ENCODE peak calls at places on chromosomes 16 and 17, in eight cellular contexts. One of them, this sample, is unnamed. For H3K36me3, the result is how much of the 10 kb centered on the place peaks cover.

GRCh38 chr16:85184404-85184803 is 72.1 kb upstream of the CIBAR2 start:
- DNase-seq in transverse colon: no peak
- DNase-seq in body of pancreas: no peak
- DNase-seq in Peyer's patch: no peak
- DNase-seq in vagina: no peak
- DNase-seq in uterus: no peak
- DNase-seq in breast epithelium: no peak
- DNase-seq in spleen: no peak
- DNase-seq in this sample: no peak

GRCh38 chr17:33240397-33240796 is 52.7 kb downstream of the ASIC2 start:
- DNase-seq in transverse colon: no peak
- DNase-seq in body of pancreas: no peak
- DNase-seq in Peyer's patch: no peak
- DNase-seq in vagina: no peak
- DNase-seq in uterus: no peak
- DNase-seq in breast epithelium: no peak
- DNase-seq in spleen: no peak
- DNase-seq in this sample: no peak

GRCh38 chr17:40452074-40452787 is 9.0 kb downstream of the IGFBP4 start:
- DNase-seq in transverse colon: no peak
- DNase-seq in body of pancreas: peak
- DNase-seq in Peyer's patch: no peak
- DNase-seq in vagina: no peak
- DNase-seq in uterus: peak
- DNase-seq in breast epithelium: no peak
- DNase-seq in spleen: no peak
- DNase-seq in this sample: no peak

GRCh38 chr16:12025926-12026325 is 49.4 kb downstream of the SNX29 start:
- DNase-seq in transverse colon: no peak
- DNase-seq in body of pancreas: no peak
- DNase-seq in Peyer's patch: no peak
- DNase-seq in vagina: no peak
- DNase-seq in uterus: no peak
- DNase-seq in breast epithelium: no peak
- DNase-seq in spleen: no peak
- DNase-seq in this sample: no peak

GRCh38 chr17:48540213-48540612 is 4.7 kb downstream of the HOXB2 start:
- DNase-seq in transverse colon: no peak
- DNase-seq in body of pancreas: no peak
- DNase-seq in Peyer's patch: no peak
- DNase-seq in vagina: no peak
- DNase-seq in uterus: no peak
- DNase-seq in breast epithelium: no peak
- DNase-seq in spleen: no peak
- DNase-seq in this sample: no peak

GRCh38 chr17:48542956-48543853 is 1.7 kb downstream of the HOXB2 start:
- DNase-seq in transverse colon: peak
- DNase-seq in body of pancreas: peak
- DNase-seq in Peyer's patch: peak
- DNase-seq in vagina: no peak
- DNase-seq in uterus: no peak
- DNase-seq in breast epithelium: peak
- DNase-seq in spleen: no peak
- DNase-seq in this sample: no peak

GRCh38 chr16:11179569-11179968 is 76.4 kb downstream of the SOCS1 start:
- DNase-seq in transverse colon: no peak
- DNase-seq in body of pancreas: no peak
- DNase-seq in Peyer's patch: no peak
- DNase-seq in vagina: no peak
- DNase-seq in uterus: no peak
- DNase-seq in breast epithelium: no peak
- DNase-seq in spleen: no peak
- DNase-seq in this sample: no peak

GRCh38 chr16:8863594-8864424 is 5.0 kb downstream of the CARHSP1 start:
- DNase-seq in transverse colon: peak
- DNase-seq in body of pancreas: peak
- DNase-seq in Peyer's patch: no peak
- DNase-seq in vagina: no peak
- DNase-seq in uterus: no peak
- DNase-seq in breast epithelium: no peak
- DNase-seq in spleen: no peak
- DNase-seq in this sample: peak

GRCh38 chr17:146546-146945 is 9.2 kb downstream of the SCGB1C2 start:
- DNase-seq in transverse colon: no peak
- DNase-seq in body of pancreas: peak
- DNase-seq in Peyer's patch: no peak
- DNase-seq in vagina: no peak
- DNase-seq in uterus: peak
- DNase-seq in breast epithelium: peak
- DNase-seq in spleen: peak
- DNase-seq in this sample: no peak

GRCh38 chr16:26454102-26454501 is 612.6 kb upstream of the C16orf82 start:
- DNase-seq in transverse colon: no peak
- DNase-seq in body of pancreas: no peak
- DNase-seq in Peyer's patch: no peak
- DNase-seq in vagina: no peak
- DNase-seq in uterus: no peak
- DNase-seq in breast epithelium: no peak
- DNase-seq in spleen: no peak
- DNase-seq in this sample: no peak

GRCh38 chr16:14500791-14501190 is 129.3 kb downstream of the PARN start:
- DNase-seq in transverse colon: no peak
- DNase-seq in body of pancreas: no peak
- DNase-seq in Peyer's patch: no peak
- DNase-seq in vagina: no peak
- DNase-seq in uterus: no peak
- DNase-seq in breast epithelium: no peak
- DNase-seq in spleen: no peak
- DNase-seq in this sample: no peak

GRCh38 chr17:72387487-72387886 is 266.7 kb downstream of the SOX9 start:
- DNase-seq in transverse colon: no peak
- DNase-seq in body of pancreas: no peak
- DNase-seq in Peyer's patch: no peak
- DNase-seq in vagina: no peak
- DNase-seq in uterus: no peak
- DNase-seq in breast epithelium: no peak
- DNase-seq in spleen: no peak
- DNase-seq in this sample: no peak

GRCh38 chr17:58193641-58194259 is 1.2 kb downstream of the EPX start:
- DNase-seq in transverse colon: no peak
- DNase-seq in body of pancreas: no peak
- DNase-seq in Peyer's patch: no peak
- DNase-seq in vagina: no peak
- DNase-seq in uterus: no peak
- DNase-seq in breast epithelium: no peak
- DNase-seq in spleen: no peak
- DNase-seq in this sample: no peak

GRCh38 chr17:6471531-6472465 is 27.5 kb downstream of the PIMREG start:
- DNase-seq in transverse colon: no peak
- DNase-seq in body of pancreas: no peak
- DNase-seq in Peyer's patch: no peak
- DNase-seq in vagina: no peak
- DNase-seq in uterus: no peak
- DNase-seq in breast epithelium: no peak
- DNase-seq in spleen: no peak
- DNase-seq in this sample: no peak

GRCh38 chr17:59669944-59670343 is 37.3 kb downstream of the PTRH2 start:
- DNase-seq in transverse colon: no peak
- DNase-seq in body of pancreas: no peak
- DNase-seq in Peyer's patch: no peak
- DNase-seq in vagina: no peak
- DNase-seq in uterus: no peak
- DNase-seq in breast epithelium: no peak
- DNase-seq in spleen: no peak
- DNase-seq in this sample: no peak

DNA sequence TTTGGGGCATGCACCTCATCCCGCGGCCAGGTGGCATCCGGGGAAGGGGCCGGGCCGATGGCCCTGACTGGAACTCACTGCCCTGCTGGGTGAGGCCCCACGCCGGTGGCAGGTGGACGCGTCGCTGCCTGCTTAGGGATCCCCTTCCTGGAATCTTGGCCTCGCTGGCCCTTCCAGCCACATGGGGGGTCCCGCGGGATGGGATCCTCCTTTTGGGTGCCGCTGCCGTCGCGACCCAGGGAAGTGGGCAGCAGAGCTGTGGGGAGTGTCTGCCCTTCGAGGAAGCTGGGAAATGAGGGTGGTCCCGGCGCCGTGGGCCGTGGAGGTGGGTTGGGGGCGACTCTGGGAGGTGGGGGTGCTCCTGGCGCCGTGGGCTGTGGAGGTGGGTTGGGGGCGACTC is 12.8 kb downstream of the METRNL start:
- DNase-seq in transverse colon: no peak
- DNase-seq in body of pancreas: no peak
- DNase-seq in Peyer's patch: no peak
- DNase-seq in vagina: no peak
- DNase-seq in uterus: no peak
- DNase-seq in breast epithelium: no peak
- DNase-seq in spleen: no peak
- DNase-seq in this sample: no peak
- H3K36me3 ChIP-seq in transverse colon: under half
- H3K36me3 ChIP-seq in body of pancreas: under half
- H3K36me3 ChIP-seq in Peyer's patch: under half
- H3K36me3 ChIP-seq in vagina: under half
- H3K36me3 ChIP-seq in uterus: under half
- H3K36me3 ChIP-seq in breast epithelium: under half
- H3K36me3 ChIP-seq in spleen: under half
- H3K36me3 ChIP-seq in this sample: under half

GRCh38 chr16:56460101-56460500 is 8.7 kb downstream of the OGFOD1 start:
- DNase-seq in transverse colon: no peak
- DNase-seq in body of pancreas: no peak
- DNase-seq in Peyer's patch: no peak
- DNase-seq in vagina: no peak
- DNase-seq in uterus: no peak
- DNase-seq in breast epithelium: no peak
- DNase-seq in spleen: no peak
- DNase-seq in this sample: no peak
- TF ChIP-seq POLR2A in transverse colon: no peak
- TF ChIP-seq POLR2A in body of pancreas: no peak
- TF ChIP-seq POLR2A in Peyer's patch: no peak
- TF ChIP-seq POLR2A in vagina: no peak
- TF ChIP-seq POLR2A in uterus: no peak
- TF ChIP-seq POLR2A in breast epithelium: no peak
- TF ChIP-seq POLR2A in spleen: no peak
- TF ChIP-seq POLR2A in this sample: no peak

DNA sequence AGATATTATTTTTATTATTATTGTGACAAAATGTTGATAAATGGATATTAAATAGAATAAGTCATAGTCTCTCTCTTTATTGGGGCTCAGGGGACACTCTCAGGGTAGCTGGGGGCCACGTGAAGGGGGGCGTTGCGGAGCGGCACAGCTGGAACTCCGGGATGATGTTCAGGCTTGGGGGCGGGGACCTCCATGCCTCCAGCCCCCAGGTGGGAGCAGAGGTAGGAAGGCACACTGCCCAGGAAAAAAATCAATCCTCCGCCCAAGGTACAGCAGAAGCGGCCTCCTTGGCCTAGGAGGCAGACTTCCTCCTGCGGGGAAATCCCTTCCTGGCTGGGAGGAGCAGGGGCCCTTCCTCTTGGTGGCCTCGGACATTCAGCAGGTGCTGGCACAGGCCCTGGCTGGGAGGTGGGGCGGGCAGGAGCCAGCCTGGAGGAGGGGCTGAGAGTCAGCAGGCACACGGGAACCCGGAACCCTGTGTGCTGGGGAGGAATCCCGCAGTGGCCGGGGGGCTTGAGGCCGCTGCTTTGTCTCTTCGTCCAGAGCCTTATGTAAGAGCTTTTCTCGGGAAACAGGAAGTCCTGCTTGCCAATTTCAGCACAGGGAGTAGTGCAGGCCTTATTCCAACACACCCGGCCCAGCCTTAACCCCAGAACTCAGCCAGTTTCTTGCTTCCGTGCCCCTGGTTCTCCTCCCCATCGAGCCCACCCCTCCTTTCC is 566 bp upstream of the TNFSF13 start:
- DNase-seq in transverse colon: peak
- DNase-seq in body of pancreas: peak
- DNase-seq in Peyer's patch: peak
- DNase-seq in vagina: no peak
- DNase-seq in uterus: peak
- DNase-seq in breast epithelium: peak
- DNase-seq in spleen: peak
- DNase-seq in this sample: peak
- H3K27ac ChIP-seq in transverse colon: peak
- H3K27ac ChIP-seq in body of pancreas: peak
- H3K27ac ChIP-seq in Peyer's patch: peak
- H3K27ac ChIP-seq in vagina: peak
- H3K27ac ChIP-seq in uterus: peak
- H3K27ac ChIP-seq in breast epithelium: peak
- H3K27ac ChIP-seq in spleen: peak
- H3K27ac ChIP-seq in this sample: peak

DNA sequence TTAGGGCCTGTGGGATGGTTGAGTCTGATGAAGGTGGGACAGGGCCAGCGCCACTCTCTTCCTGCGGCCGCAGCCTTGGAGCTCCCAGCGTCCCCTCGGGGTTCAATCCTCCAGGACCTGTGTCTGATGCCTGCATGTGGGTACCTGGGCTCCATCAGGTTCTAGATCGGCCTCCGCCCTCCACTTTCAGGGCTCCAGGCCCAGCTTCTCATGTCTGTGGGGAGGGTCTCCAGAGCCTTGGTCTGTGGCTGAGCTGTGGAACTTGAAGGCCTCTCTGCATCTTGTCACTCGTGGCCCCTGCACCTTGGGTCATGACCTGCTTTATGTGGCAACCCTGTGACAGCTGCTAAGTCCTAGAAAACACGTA is 89.8 kb upstream of the ZNF750 start:
- DNase-seq in transverse colon: peak
- DNase-seq in body of pancreas: no peak
- DNase-seq in Peyer's patch: no peak
- DNase-seq in vagina: no peak
- DNase-seq in uterus: no peak
- DNase-seq in breast epithelium: no peak
- DNase-seq in spleen: no peak
- DNase-seq in this sample: no peak
- H3K36me3 ChIP-seq in transverse colon: under half
- H3K36me3 ChIP-seq in body of pancreas: under half
- H3K36me3 ChIP-seq in Peyer's patch: under half
- H3K36me3 ChIP-seq in vagina: half or more
- H3K36me3 ChIP-seq in uterus: under half
- H3K36me3 ChIP-seq in breast epithelium: under half
- H3K36me3 ChIP-seq in spleen: half or more
- H3K36me3 ChIP-seq in this sample: under half

This sample was measured in heart left ventricle.